ENCODE peak calls at places on chromosome 22, in seven cellular contexts. K, M, B, W, N, D and G are unnamed samples.

GRCh38 chr22:49753961-49754673 is 73.6 kb downstream of the BRD1 start:
- DNase-seq in K (no peak), M (no peak), B (no peak), N (no peak), D (no peak), W (no peak), G (no peak)

GRCh38 chr22:26585104-26585790 is 4.7 kb downstream of the TPST2 start:
- DNase-seq in B (no peak), N (no peak), K (peak; percentile 19), M (no peak), D (no peak), W (no peak), G (peak; percentile 56)

GRCh38 chr22:26751217-26751616 is 93.8 kb downstream of the MIAT start:
- DNase-seq in W (no peak), D (no peak), M (no peak), B (peak; percentile 82), K (no peak), N (no peak), G (no peak)

GRCh38 chr22:44037519-44038370 is 13.6 kb downstream of the PARVB start:
- DNase-seq in N (no peak), K (peak; percentile 75), D (no peak), W (no peak), B (no peak), M (no peak), G (peak; percentile 78)

GRCh38 chr22:37748659-37749058 is 51.8 kb downstream of the TRIOBP start:
- DNase-seq in N (no peak), D (no peak), K (no peak), M (no peak), W (no peak), B (no peak), G (no peak)

GRCh38 chr22:45608763-45609180 is 62.9 kb upstream of the ATXN10 start:
- DNase-seq in K (peak; percentile 69), M (no peak), N (peak; percentile 8), W (no peak), B (peak; percentile 40), D (no peak), G (no peak)

GRCh38 chr22:47233316-47234243 is 471.1 kb downstream of the TBC1D22A start:
- DNase-seq in M (no peak), B (no peak), K (no peak), W (no peak), D (no peak), N (no peak), G (no peak)

GRCh38 chr22:21624120-21624879 is 5.5 kb downstream of the YDJC start:
- DNase-seq in N (peak; percentile 53), M (no peak), B (peak; percentile 93), W (peak; percentile 15), D (no peak), K (no peak), G (no peak)

GRCh38 chr22:35783943-35784614 is 66.4 kb downstream of the APOL5 start:
- DNase-seq in N (no peak), M (no peak), W (no peak), B (peak; percentile 70), D (no peak), K (no peak), G (no peak)

GRCh38 chr22:27380826-27381225 is 420.7 kb downstream of the MN1 start:
- DNase-seq in N (no peak), K (no peak), B (no peak), D (no peak), M (no peak), W (no peak), G (no peak)

GRCh38 chr22:47123006-47123826 is 360.8 kb downstream of the TBC1D22A start:
- DNase-seq in K (no peak), M (no peak), B (peak; percentile 61), W (no peak), D (no peak), N (no peak), G (no peak)

GRCh38 chr22:35214968-35215367 is 42.3 kb upstream of the HMGXB4 start:
- DNase-seq in B (no peak), K (no peak), W (no peak), D (no peak), M (no peak), N (no peak), G (no peak)

GRCh38 chr22:19687561-19688300 is 26.6 kb upstream of the SEPTIN5 start:
- DNase-seq in N (no peak), B (peak; percentile 57), K (no peak), D (no peak), W (no peak), M (no peak), G (no peak)

GRCh38 chr22:25060522-25061071 is 108.1 kb downstream of the KIAA1671 start:
- DNase-seq in W (no peak), D (no peak), K (no peak), B (peak; percentile 62), N (peak; percentile 65), M (no peak), G (no peak)

GRCh38 chr22:50608996-50609395 is 8.4 kb downstream of the MAPK8IP2 start:
- DNase-seq in M (no peak), N (no peak), K (no peak), B (peak; percentile 13), D (no peak), W (no peak), G (no peak)

GRCh38 chr22:20980938-20981722 is 967 bp upstream of the LZTR1 start:
- DNase-seq in B (no peak), D (no peak), M (no peak), N (no peak), W (no peak), K (no peak), G (no peak)

GRCh38 chr22:49659924-49660315 is 167.8 kb downstream of the BRD1 start:
- DNase-seq in D (no peak), W (no peak), B (peak; percentile 30), K (no peak), N (no peak), M (no peak), G (no peak)

GRCh38 chr22:24433868-24434471 is 6.6 kb downstream of the ADORA2A start:
- DNase-seq in K (no peak), B (no peak), D (peak; percentile 81), W (no peak), N (no peak), M (no peak), G (no peak)

GRCh38 chr22:19143967-19144400 is 467 bp downstream of the ESS2 start:
- DNase-seq in B (no peak), D (peak; percentile 19), M (no peak), W (no peak), K (no peak), N (peak; percentile 49), G (no peak)

GRCh38 chr22:45163074-45163416 is 680 bp upstream of the NUP50 start:
- DNase-seq in K (no peak), D (no peak), B (no peak), M (no peak), W (no peak), N (no peak), G (no peak)

GRCh38 chr22:30742291-30743256 is 47.9 kb downstream of the OSBP2 start:
- DNase-seq in N (peak; percentile 58), W (no peak), B (no peak), M (no peak), D (no peak), K (no peak), G (no peak)

GRCh38 chr22:46390652-46391301 is 55.3 kb downstream of the TRMU start:
- DNase-seq in N (no peak), B (peak; percentile 90), K (no peak), D (no peak), M (no peak), W (no peak), G (no peak)

GRCh38 chr22:38718414-38718813 is 12.7 kb downstream of the GTPBP1 start:
- DNase-seq in B (peak; percentile 90), W (no peak), D (no peak), K (no peak), M (no peak), N (no peak), G (peak; percentile 64)

GRCh38 chr22:48053973-48054372 is 1291.5 kb downstream of the TBC1D22A start:
- DNase-seq in D (no peak), W (no peak), K (no peak), M (no peak), B (peak; percentile 68), N (no peak), G (no peak)